ENCODE peak calls at places on chromosomes 11 and 22, in nine cellular contexts. Y is HTR-8/SVneo, J is EH, P is cardiac muscle cell, O is endothelial cell, B is NCI-H1417, M is neural progenitor cell, E is left colon, W is lung. X is an unnamed sample.
A peak's percentile ranks its signal among the peaks of the same experiment; 100 is the strongest.

GRCh38 chr22:19871023-19871844 is 16.6 kb upstream of the GNB1L start:
- DNase-seq in Y (no peak), J (no peak), P (no peak), O (no peak), B (no peak), M (no peak), E (no peak), W (no peak), X (no peak)

GRCh38 chr11:86091566-86091965 is 22.7 kb upstream of the PICALM start:
- DNase-seq in Y (no peak), J (peak; percentile 91), P (peak; percentile 86), O (no peak), B (no peak), M (no peak), E (no peak), W (no peak), X (no peak)

GRCh38 chr11:58179648-58180047 is 9.2 kb upstream of the OR9Q2 start:
- DNase-seq in Y (no peak), J (no peak), P (no peak), O (no peak), B (no peak), M (no peak), E (no peak), W (no peak), X (peak; percentile 20)

GRCh38 chr11:82832983-82833382 is 67.2 kb downstream of the PRCP start:
- DNase-seq in Y (no peak), J (no peak), P (no peak), O (no peak), B (no peak), M (no peak), E (no peak), W (no peak), X (no peak)

GRCh38 chr11:96943970-96944369 is 554.2 kb downstream of the JRKL start:
- DNase-seq in Y (no peak), J (no peak), P (no peak), O (no peak), B (no peak), M (no peak), E (no peak), W (no peak), X (no peak)

GRCh38 chr11:75938543-75938942 is 123.5 kb downstream of the UVRAG start:
- DNase-seq in Y (no peak), J (peak; percentile 40), P (peak; percentile 29), O (no peak), B (no peak), M (no peak), E (no peak), W (no peak), X (no peak)

GRCh38 chr22:38222797-38223119 is 21.0 kb downstream of the MAFF start:
- DNase-seq in Y (no peak), J (no peak), P (no peak), O (no peak), B (no peak), M (no peak), E (peak; percentile 79), W (no peak), X (no peak)

GRCh38 chr22:49566693-49567092 is 261.0 kb downstream of the BRD1 start:
- DNase-seq in Y (no peak), J (no peak), P (no peak), O (no peak), B (no peak), M (no peak), E (no peak), W (no peak), X (no peak)

GRCh38 chr11:123206671-123207421 is 11.8 kb upstream of the CLMP start:
- DNase-seq in Y (no peak), J (no peak), P (peak; percentile 52), O (no peak), B (no peak), M (peak; percentile 48), E (no peak), W (no peak), X (no peak)

GRCh38 chr22:33940741-33941140 is 20.5 kb upstream of the LARGE1 start:
- DNase-seq in Y (no peak), J (no peak), P (no peak), O (no peak), B (no peak), M (no peak), E (no peak), W (no peak), X (no peak)

GRCh38 chr11:615453-616319 is at the start of gene IRF7:
- DNase-seq in Y (peak; percentile 94), J (peak; percentile 94), P (peak; percentile 94), O (peak; percentile 87), B (peak; percentile 76), M (peak; percentile 94), E (peak; percentile 96), W (peak; percentile 97), X (peak; percentile 91)

GRCh38 chr22:39997939-39998726 is 3.4 kb downstream of the FAM83F start:
- DNase-seq in Y (peak; percentile 56), J (peak; percentile 15), P (peak; percentile 48), O (peak; percentile 33), B (peak; percentile 91), M (peak; percentile 70), E (peak; percentile 86), W (no peak), X (peak; percentile 50)

GRCh38 chr11:118892515-118892914 is 8.8 kb downstream of the CXCR5 start:
- DNase-seq in Y (no peak), J (no peak), P (no peak), O (no peak), B (peak; percentile 90), M (no peak), E (no peak), W (no peak), X (no peak)

GRCh38 chr22:47307326-47307725 is 544.9 kb downstream of the TBC1D22A start:
- DNase-seq in Y (no peak), J (peak; percentile 40), P (peak; percentile 23), O (no peak), B (no peak), M (no peak), E (no peak), W (no peak), X (no peak)

GRCh38 chr11:102560555-102561011 is 30.0 kb upstream of the MMP7 start:
- DNase-seq in Y (peak; percentile 57), J (peak; percentile 77), P (peak; percentile 79), O (no peak), B (no peak), M (no peak), E (no peak), W (peak; percentile 55), X (no peak)

GRCh38 chr11:34599406-34599901 is 21.4 kb upstream of the EHF start:
- DNase-seq in Y (peak; percentile 83), J (peak; percentile 94), P (peak; percentile 72), O (no peak), B (no peak), M (no peak), E (no peak), W (no peak), X (peak; percentile 28)

GRCh38 chr11:47913569-47914244 is 65.6 kb upstream of the NUP160 start:
- DNase-seq in Y (no peak), J (no peak), P (no peak), O (no peak), B (no peak), M (no peak), E (no peak), W (no peak), X (no peak)

GRCh38 chr22:45583504-45583903 is 80.8 kb downstream of the FBLN1 start:
- DNase-seq in Y (no peak), J (no peak), P (no peak), O (no peak), B (no peak), M (no peak), E (no peak), W (no peak), X (no peak)

GRCh38 chr11:131025421-131026126 is 109.3 kb upstream of the SNX19 start:
- DNase-seq in Y (no peak), J (no peak), P (no peak), O (no peak), B (no peak), M (no peak), E (no peak), W (no peak), X (peak; percentile 3)

GRCh38 chr11:19703211-19703610 is 9.4 kb upstream of the NAV2 start:
- DNase-seq in Y (no peak), J (peak; percentile 62), P (no peak), O (no peak), B (no peak), M (no peak), E (peak; percentile 56), W (no peak), X (no peak)

GRCh38 chr11:44096360-44097188 is 1.1 kb downstream of the EXT2 start:
- DNase-seq in Y (no peak), J (peak; percentile 61), P (peak; percentile 27), O (peak; percentile 29), B (no peak), M (no peak), E (no peak), W (no peak), X (no peak)

GRCh38 chr11:46397526-46397925 is 6.0 kb upstream of the CHRM4 start:
- DNase-seq in Y (no peak), J (no peak), P (no peak), O (no peak), B (no peak), M (no peak), E (no peak), W (no peak), X (no peak)

GRCh38 chr11:113014731-113015455 is 53.7 kb downstream of the NCAM1 start:
- DNase-seq in Y (no peak), J (no peak), P (peak; percentile 37), O (no peak), B (peak; percentile 37), M (no peak), E (peak; percentile 47), W (no peak), X (peak; percentile 14)

GRCh38 chr22:47396105-47396504 is 633.7 kb downstream of the TBC1D22A start:
- DNase-seq in Y (no peak), J (no peak), P (no peak), O (no peak), B (no peak), M (no peak), E (peak; percentile 8), W (no peak), X (no peak)

GRCh38 chr11:32643526-32643925 is 59.9 kb downstream of the EIF3M start:
- DNase-seq in Y (no peak), J (peak; percentile 3), P (peak; percentile 4), O (no peak), B (no peak), M (no peak), E (no peak), W (no peak), X (no peak)

GRCh38 chr11:2801711-2802388 is 83.7 kb downstream of the CDKN1C start:
- DNase-seq in Y (no peak), J (no peak), P (no peak), O (no peak), B (no peak), M (no peak), E (peak; percentile 21), W (peak; percentile 27), X (no peak)

GRCh38 chr22:17368727-17369552 is at the start of gene CECR2:
- DNase-seq in Y (peak; percentile 54), J (no peak), P (peak; percentile 67), O (peak; percentile 74), B (peak; percentile 88), M (peak; percentile 95), E (no peak), W (peak; percentile 76), X (peak; percentile 90)

GRCh38 chr22:48919851-48920589 is 907.7 kb downstream of the BRD1 start:
- DNase-seq in Y (no peak), J (no peak), P (no peak), O (no peak), B (no peak), M (no peak), E (no peak), W (no peak), X (no peak)